ENCODE peak calls at places on chromosomes 6 and 20, in nine cellular contexts. Q is lower lobe of right lung, L is astrocyte of the spinal cord, R is Panc1, D is stomach, X is tibial nerve, B is NB4, A is astrocyte, J is RWPE2. G is an unnamed sample.

GRCh38 chr6:37688088-37688850 is 9.4 kb downstream of the MDGA1 start:
- DNase-seq in Q (no peak), L (no peak), R (no peak), D (no peak), X (no peak), B (no peak), A (no peak), J (no peak), G (no peak)

GRCh38 chr6:155306958-155307357 is 7.3 kb downstream of the TFB1M start:
- DNase-seq in Q (no peak), L (no peak), R (no peak), D (no peak), X (no peak), B (no peak), A (no peak), J (no peak), G (no peak)

GRCh38 chr20:4817230-4817671 is 95.5 kb downstream of the PRND start:
- DNase-seq in Q (no peak), L (no peak), R (no peak), D (no peak), X (no peak), B (peak; percentile 34), A (no peak), J (no peak), G (peak; percentile 31)

GRCh38 chr6:133446789-133447188 is 205.6 kb downstream of the EYA4 start:
- DNase-seq in Q (no peak), L (no peak), R (no peak), D (no peak), X (no peak), B (no peak), A (no peak), J (no peak), G (no peak)

GRCh38 chr6:4351857-4352669 is 216.7 kb upstream of the ECI2 start:
- DNase-seq in Q (no peak), L (peak; percentile 93), R (peak; percentile 63), D (peak; percentile 28), X (peak; percentile 38), B (peak; percentile 30), A (peak; percentile 94), J (no peak), G (peak; percentile 92)

GRCh38 chr20:46071573-46071972 is 18.2 kb downstream of the NCOA5 start:
- DNase-seq in Q (no peak), L (no peak), R (no peak), D (no peak), X (no peak), B (no peak), A (no peak), J (no peak), G (peak; percentile 17)

GRCh38 chr6:17907467-17908229 is 79.8 kb downstream of the KIF13A start:
- DNase-seq in Q (peak; percentile 68), L (peak; percentile 96), R (peak; percentile 82), D (peak; percentile 63), X (peak; percentile 62), B (peak; percentile 99), A (peak; percentile 98), J (peak; percentile 88), G (peak; percentile 99)

GRCh38 chr20:1001981-1002681 is at the start of gene RSPO4:
- DNase-seq in Q (no peak), L (no peak), R (no peak), D (no peak), X (no peak), B (no peak), A (no peak), J (no peak), G (no peak)

GRCh38 chr20:17878069-17878911 is 90.3 kb downstream of the SNX5 start:
- DNase-seq in Q (no peak), L (no peak), R (no peak), D (no peak), X (no peak), B (no peak), A (no peak), J (no peak), G (no peak)

GRCh38 chr6:17519120-17519519 is 81.0 kb upstream of the FAM8A1 start:
- DNase-seq in Q (no peak), L (no peak), R (no peak), D (no peak), X (no peak), B (no peak), A (peak; percentile 15), J (no peak), G (no peak)

GRCh38 chr6:390914-391558 is 516 bp upstream of the IRF4 start:
- DNase-seq in Q (no peak), L (no peak), R (no peak), D (no peak), X (no peak), B (peak; percentile 30), A (no peak), J (no peak), G (peak; percentile 40)

GRCh38 chr6:33513213-33513612 is 58.8 kb downstream of the ZBTB9 start:
- DNase-seq in Q (no peak), L (no peak), R (no peak), D (no peak), X (no peak), B (peak; percentile 20), A (no peak), J (no peak), G (no peak)

GRCh38 chr20:61684583-61685235 is 381.0 kb downstream of the TAF4 start:
- DNase-seq in Q (no peak), L (no peak), R (no peak), D (no peak), X (no peak), B (no peak), A (no peak), J (no peak), G (no peak)

GRCh38 chr6:88895911-88896310 is 67.5 kb downstream of the RNGTT start:
- DNase-seq in Q (no peak), L (no peak), R (no peak), D (no peak), X (no peak), B (no peak), A (no peak), J (no peak), G (no peak)

GRCh38 chr6:88899569-88900316 is 63.7 kb downstream of the RNGTT start:
- DNase-seq in Q (no peak), L (no peak), R (no peak), D (no peak), X (no peak), B (no peak), A (no peak), J (no peak), G (no peak)
- TF ChIP-seq CTCF in Q (no peak), L (peak; percentile 27), R (peak; percentile 54), D (no peak), X (no peak), B (peak; percentile 6), A (peak; percentile 18), J (peak; percentile 32), G (no peak)

GRCh38 chr6:34695729-34696188 is 808 bp downstream of the ILRUN start:
- DNase-seq in Q (no peak), L (no peak), R (no peak), D (no peak), X (no peak), B (no peak), A (no peak), J (no peak), G (no peak)

GRCh38 chr6:34697904-34698557 is 1.5 kb upstream of the ILRUN start:
- DNase-seq in Q (no peak), L (no peak), R (no peak), D (no peak), X (no peak), B (peak; percentile 40), A (no peak), J (no peak), G (no peak)

GRCh38 chr6:34696189-34696738 is 303 bp downstream of the ILRUN start:
- DNase-seq in Q (peak; percentile 77), L (peak; percentile 54), R (no peak), D (peak; percentile 48), X (peak; percentile 18), B (peak; percentile 66), A (no peak), J (peak; percentile 64), G (no peak)

GRCh38 chr6:34696739-34697543 is at the start of gene ILRUN:
- DNase-seq in Q (peak; percentile 97), L (peak; percentile 97), R (peak; percentile 54), D (peak; percentile 98), X (peak; percentile 96), B (peak; percentile 97), A (peak; percentile 85), J (peak; percentile 91), G (peak; percentile 95)

DNA sequence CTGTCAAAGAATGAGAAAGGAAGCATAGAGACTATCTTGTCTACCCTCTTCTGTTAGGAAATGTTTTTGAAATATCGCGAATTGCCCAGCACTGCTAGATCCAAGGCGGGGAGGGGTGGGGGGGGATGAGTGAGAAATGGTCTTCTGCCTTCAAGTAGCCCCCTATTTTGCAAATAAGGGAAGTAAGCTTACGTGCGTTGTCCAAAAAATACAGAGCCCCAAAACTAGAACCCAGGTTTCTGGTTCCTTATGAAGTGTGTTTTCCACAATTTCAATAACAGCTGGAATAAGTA is 923 bp upstream of the ILRUN start:
- DNase-seq in Q (no peak), L (no peak), R (no peak), D (no peak), X (no peak), B (peak; percentile 36), A (no peak), J (no peak), G (no peak)
- H3K4me3 ChIP-seq in Q (peak overlapping the region; percentile 97), L (peak overlapping the region; percentile 96), R (peak overlapping the region; percentile 99), D (peak overlapping the region; percentile 97), X (peak overlapping the region; percentile 91), B (peak overlapping the region; percentile 93), A (peak overlapping the region; percentile 77), J (peak overlapping the region; percentile 76), G (peak overlapping the region; percentile 97)

GRCh38 chr6:158506577-158506976 is 53.3 kb upstream of the TMEM181 start:
- DNase-seq in Q (no peak), L (peak; percentile 32), R (no peak), D (no peak), X (no peak), B (no peak), A (peak; percentile 22), J (no peak), G (no peak)
- TF ChIP-seq CTCF in Q (peak; percentile 14), L (peak; percentile 44), R (peak; percentile 51), D (no peak), X (no peak), B (peak; percentile 10), A (peak; percentile 38), J (peak; percentile 6), G (peak; percentile 7)

GRCh38 chr20:33601016-33601415 is 61.1 kb upstream of the C20orf144 start:
- DNase-seq in Q (no peak), L (no peak), R (no peak), D (no peak), X (no peak), B (no peak), A (no peak), J (no peak), G (no peak)

GRCh38 chr20:33604991-33605370 is 57.1 kb upstream of the C20orf144 start:
- DNase-seq in Q (no peak), L (no peak), R (no peak), D (no peak), X (no peak), B (no peak), A (no peak), J (no peak), G (no peak)

GRCh38 chr20:33601861-33602260 is 60.3 kb upstream of the C20orf144 start:
- DNase-seq in Q (no peak), L (no peak), R (no peak), D (no peak), X (no peak), B (peak; percentile 40), A (no peak), J (no peak), G (no peak)

GRCh38 chr20:33604084-33604990 is 57.8 kb upstream of the C20orf144 start:
- DNase-seq in Q (no peak), L (no peak), R (no peak), D (no peak), X (no peak), B (no peak), A (no peak), J (no peak), G (peak; percentile 48)

GRCh38 chr20:33602826-33603590 is 59.1 kb upstream of the C20orf144 start:
- DNase-seq in Q (no peak), L (no peak), R (no peak), D (no peak), X (no peak), B (no peak), A (peak; percentile 25), J (no peak), G (peak; percentile 4)
- H3K4me3 ChIP-seq in Q (no peak overlapping the region), L (no peak overlapping the region), R (no peak overlapping the region), D (no peak overlapping the region), X (no peak overlapping the region), B (no peak overlapping the region), A (no peak overlapping the region), J (no peak overlapping the region), G (no peak overlapping the region)